ENCODE peak calls at places on chromosomes 2 and 18, in five cellular contexts. One of them, this sample, is unnamed.

GRCh38 chr18:48061781-48062570 is 131.5 kb upstream of the SMAD2 start:
- DNase-seq in kidney epithelial cell: no peak
- DNase-seq in uterus: no peak
- DNase-seq in heart left ventricle: no peak
- DNase-seq in natural killer cell: no peak
- DNase-seq in this sample: no peak

GRCh38 chr18:73462092-73462491 is 594.3 kb upstream of the NETO1 start:
- DNase-seq in kidney epithelial cell: no peak
- DNase-seq in uterus: peak; percentile 18
- DNase-seq in heart left ventricle: peak; percentile 12
- DNase-seq in natural killer cell: no peak
- DNase-seq in this sample: no peak

GRCh38 chr2:100766806-100767205 is 53.1 kb upstream of the NPAS2 start:
- DNase-seq in kidney epithelial cell: no peak
- DNase-seq in uterus: no peak
- DNase-seq in heart left ventricle: no peak
- DNase-seq in natural killer cell: no peak
- DNase-seq in this sample: no peak

GRCh38 chr2:236040600-236041328 is 127.4 kb downstream of the GBX2 start:
- DNase-seq in kidney epithelial cell: no peak
- DNase-seq in uterus: no peak
- DNase-seq in heart left ventricle: no peak
- DNase-seq in natural killer cell: no peak
- DNase-seq in this sample: no peak

GRCh38 chr18:26888259-26888658 is 22.8 kb upstream of the AQP4 start:
- DNase-seq in kidney epithelial cell: no peak
- DNase-seq in uterus: no peak
- DNase-seq in heart left ventricle: no peak
- DNase-seq in natural killer cell: no peak
- DNase-seq in this sample: no peak

GRCh38 chr2:226123307-226123706 is 676.3 kb downstream of the IRS1 start:
- DNase-seq in kidney epithelial cell: no peak
- DNase-seq in uterus: no peak
- DNase-seq in heart left ventricle: no peak
- DNase-seq in natural killer cell: no peak
- DNase-seq in this sample: no peak

GRCh38 chr2:121446647-121447241 is 83.9 kb upstream of the RNU4ATAC start:
- DNase-seq in kidney epithelial cell: no peak
- DNase-seq in uterus: no peak
- DNase-seq in heart left ventricle: no peak
- DNase-seq in natural killer cell: no peak
- DNase-seq in this sample: no peak

GRCh38 chr18:78069784-78070664 is 820.4 kb downstream of the GALR1 start:
- DNase-seq in kidney epithelial cell: no peak
- DNase-seq in uterus: no peak
- DNase-seq in heart left ventricle: no peak
- DNase-seq in natural killer cell: no peak
- DNase-seq in this sample: no peak

GRCh38 chr2:5121677-5122076 is 570.5 kb upstream of the SOX11 start:
- DNase-seq in kidney epithelial cell: no peak
- DNase-seq in uterus: no peak
- DNase-seq in heart left ventricle: no peak
- DNase-seq in natural killer cell: no peak
- DNase-seq in this sample: no peak

GRCh38 chr2:111118455-111119003 is 2.2 kb upstream of the BCL2L11 start:
- DNase-seq in kidney epithelial cell: no peak
- DNase-seq in uterus: no peak
- DNase-seq in heart left ventricle: no peak
- DNase-seq in natural killer cell: peak; percentile 19
- DNase-seq in this sample: no peak

GRCh38 chr2:178836807-178837206 is 29.6 kb upstream of the TTN start:
- DNase-seq in kidney epithelial cell: no peak
- DNase-seq in uterus: no peak
- DNase-seq in heart left ventricle: no peak
- DNase-seq in natural killer cell: no peak
- DNase-seq in this sample: no peak

GRCh38 chr2:214671330-214671850 is 138.1 kb downstream of the BARD1 start:
- DNase-seq in kidney epithelial cell: no peak
- DNase-seq in uterus: no peak
- DNase-seq in heart left ventricle: no peak
- DNase-seq in natural killer cell: no peak
- DNase-seq in this sample: no peak

GRCh38 chr2:40369619-40370397 is 82.1 kb downstream of the SLC8A1 start:
- DNase-seq in kidney epithelial cell: no peak
- DNase-seq in uterus: no peak
- DNase-seq in heart left ventricle: no peak
- DNase-seq in natural killer cell: no peak
- DNase-seq in this sample: no peak

GRCh38 chr2:131151398-131151797 is 46.3 kb downstream of the PLEKHB2 start:
- DNase-seq in kidney epithelial cell: no peak
- DNase-seq in uterus: no peak
- DNase-seq in heart left ventricle: no peak
- DNase-seq in natural killer cell: no peak
- DNase-seq in this sample: no peak

DNA sequence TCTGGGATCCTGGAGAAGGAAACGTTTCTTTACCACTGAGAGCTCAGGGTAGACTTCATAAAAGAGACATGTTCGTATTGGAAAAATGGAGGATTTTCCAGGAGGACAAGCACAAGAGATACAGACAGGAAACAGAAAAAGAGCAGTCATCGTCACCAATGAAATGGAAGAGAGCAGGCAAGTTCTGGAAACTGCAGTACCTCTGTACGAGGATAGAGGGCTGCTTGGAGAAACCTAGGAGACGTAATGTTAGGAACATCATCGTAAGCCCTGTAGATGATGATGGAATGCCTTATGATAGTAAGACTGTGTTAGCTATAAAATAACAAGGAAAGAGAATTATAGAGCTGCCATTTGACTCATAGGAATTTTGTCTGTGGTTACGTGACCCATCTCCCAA is 121.1 kb upstream of the KLHL14 start:
- DNase-seq in kidney epithelial cell: no peak
- DNase-seq in uterus: no peak
- DNase-seq in heart left ventricle: no peak
- DNase-seq in natural killer cell: no peak
- DNase-seq in this sample: no peak
- TF ChIP-seq CTCF in kidney epithelial cell: peak; percentile 19
- TF ChIP-seq CTCF in uterus: no peak
- TF ChIP-seq CTCF in heart left ventricle: no peak
- TF ChIP-seq CTCF in natural killer cell: no peak
- TF ChIP-seq CTCF in this sample: peak; percentile 60

GRCh38 chr2:14288016-14288415 is 344.5 kb upstream of the LRATD1 start:
- DNase-seq in kidney epithelial cell: no peak
- DNase-seq in uterus: no peak
- DNase-seq in heart left ventricle: no peak
- DNase-seq in natural killer cell: no peak
- DNase-seq in this sample: no peak
- TF ChIP-seq CTCF in kidney epithelial cell: no peak
- TF ChIP-seq CTCF in uterus: no peak
- TF ChIP-seq CTCF in heart left ventricle: no peak
- TF ChIP-seq CTCF in natural killer cell: no peak
- TF ChIP-seq CTCF in this sample: no peak

GRCh38 chr18:13831864-13832508 is 8.0 kb downstream of the MC5R start:
- DNase-seq in kidney epithelial cell: no peak
- DNase-seq in uterus: no peak
- DNase-seq in heart left ventricle: no peak
- DNase-seq in natural killer cell: no peak
- DNase-seq in this sample: no peak
- TF ChIP-seq CTCF in kidney epithelial cell: no peak
- TF ChIP-seq CTCF in uterus: no peak
- TF ChIP-seq CTCF in heart left ventricle: no peak
- TF ChIP-seq CTCF in natural killer cell: no peak
- TF ChIP-seq CTCF in this sample: peak; percentile 41

DNA sequence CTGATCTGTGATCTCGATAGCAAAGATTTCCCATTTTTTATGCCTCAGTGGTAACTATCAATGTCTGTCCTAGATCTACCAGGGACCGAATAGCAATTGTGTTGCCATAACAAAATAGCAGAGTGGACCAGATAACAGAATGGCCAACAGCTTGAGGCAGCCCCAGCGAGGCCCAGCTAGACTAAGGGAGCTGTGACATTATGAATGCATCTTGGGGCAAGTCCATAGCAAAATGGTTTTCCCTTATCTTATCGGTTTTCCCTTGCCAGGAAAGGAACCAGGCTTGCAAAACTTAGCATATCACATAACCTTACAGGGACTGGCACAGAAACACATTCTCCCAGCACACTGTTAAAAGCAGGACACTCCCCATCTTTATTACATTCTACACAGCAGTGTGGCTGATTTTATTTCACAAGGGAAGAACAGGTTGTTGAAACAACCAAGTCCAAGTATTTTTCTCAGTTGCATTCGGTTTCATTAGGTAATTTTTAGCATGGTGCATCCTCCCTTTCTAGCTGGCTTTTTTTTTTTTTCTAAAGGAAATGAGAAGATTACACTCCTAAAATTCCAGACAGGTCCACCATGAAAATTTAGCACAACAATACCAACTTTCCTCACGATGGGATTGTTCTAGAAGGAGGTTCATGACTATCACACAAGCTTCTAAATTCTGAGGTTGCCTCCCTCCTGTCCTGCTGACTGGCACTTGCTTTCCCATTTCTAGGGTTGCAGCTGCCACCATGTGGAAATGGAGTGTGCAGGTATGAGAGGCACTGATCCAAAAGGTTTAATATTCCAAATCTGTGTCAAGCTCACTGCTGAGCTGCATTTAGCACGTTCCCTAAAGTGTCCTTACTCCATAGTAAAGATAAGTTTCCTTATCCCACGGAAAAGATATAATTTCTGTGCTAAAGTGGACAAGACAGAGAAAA is 97.0 kb upstream of the SLC35G4 start:
- DNase-seq in kidney epithelial cell: no peak
- DNase-seq in uterus: no peak
- DNase-seq in heart left ventricle: no peak
- DNase-seq in natural killer cell: no peak
- DNase-seq in this sample: no peak
- TF ChIP-seq CTCF in kidney epithelial cell: peak; percentile 50
- TF ChIP-seq CTCF in uterus: no peak
- TF ChIP-seq CTCF in heart left ventricle: no peak
- TF ChIP-seq CTCF in natural killer cell: no peak
- TF ChIP-seq CTCF in this sample: peak; percentile 28

GRCh38 chr2:166147883-166148282 is 20.1 kb upstream of the SCN1A start:
- DNase-seq in kidney epithelial cell: no peak
- DNase-seq in uterus: no peak
- DNase-seq in heart left ventricle: no peak
- DNase-seq in natural killer cell: no peak
- DNase-seq in this sample: no peak
- TF ChIP-seq CTCF in kidney epithelial cell: no peak
- TF ChIP-seq CTCF in uterus: no peak
- TF ChIP-seq CTCF in heart left ventricle: no peak
- TF ChIP-seq CTCF in natural killer cell: no peak
- TF ChIP-seq CTCF in this sample: no peak

GRCh38 chr2:231241755-231242507 is 43.5 kb downstream of the ARMC9 start:
- DNase-seq in kidney epithelial cell: no peak
- DNase-seq in uterus: no peak
- DNase-seq in heart left ventricle: peak; percentile 34
- DNase-seq in natural killer cell: no peak
- DNase-seq in this sample: no peak

GRCh38 chr2:231243883-231244282 is 45.5 kb downstream of the ARMC9 start:
- DNase-seq in kidney epithelial cell: no peak
- DNase-seq in uterus: peak; percentile 55
- DNase-seq in heart left ventricle: no peak
- DNase-seq in natural killer cell: no peak
- DNase-seq in this sample: no peak

GRCh38 chr2:231246171-231246842 is 47.9 kb downstream of the ARMC9 start:
- DNase-seq in kidney epithelial cell: no peak
- DNase-seq in uterus: no peak
- DNase-seq in heart left ventricle: no peak
- DNase-seq in natural killer cell: no peak
- DNase-seq in this sample: no peak

GRCh38 chr2:231244382-231245252 is 46.2 kb downstream of the ARMC9 start:
- DNase-seq in kidney epithelial cell: no peak
- DNase-seq in uterus: no peak
- DNase-seq in heart left ventricle: no peak
- DNase-seq in natural killer cell: no peak
- DNase-seq in this sample: no peak

GRCh38 chr2:231245253-231246094 is 47.0 kb downstream of the ARMC9 start:
- DNase-seq in kidney epithelial cell: no peak
- DNase-seq in uterus: no peak
- DNase-seq in heart left ventricle: no peak
- DNase-seq in natural killer cell: no peak
- DNase-seq in this sample: no peak
- TF ChIP-seq CTCF in kidney epithelial cell: no peak
- TF ChIP-seq CTCF in uterus: no peak
- TF ChIP-seq CTCF in heart left ventricle: no peak
- TF ChIP-seq CTCF in natural killer cell: no peak
- TF ChIP-seq CTCF in this sample: no peak

DNA sequence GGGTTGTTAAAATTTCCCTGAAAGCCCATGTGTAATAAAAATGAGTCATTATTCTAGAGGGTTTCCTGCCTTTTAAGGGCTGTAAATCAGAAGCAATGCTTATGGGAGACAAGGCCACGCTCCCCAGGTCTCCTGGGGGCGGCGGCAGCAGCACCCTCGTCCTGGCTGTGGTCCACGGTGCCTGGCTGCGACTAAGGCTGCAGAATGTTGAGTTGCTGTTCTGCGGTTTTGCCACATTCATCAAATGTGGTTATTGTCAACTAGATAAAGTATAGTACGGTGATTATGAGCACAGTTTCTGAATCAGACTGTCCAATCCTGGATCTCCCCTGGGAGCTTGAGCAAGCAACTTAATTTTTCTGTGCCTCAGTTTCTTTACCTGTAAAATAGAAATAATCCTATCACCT is 11.9 kb upstream of the AGFG1 start:
- DNase-seq in kidney epithelial cell: no peak
- DNase-seq in uterus: no peak
- DNase-seq in heart left ventricle: no peak
- DNase-seq in natural killer cell: peak; percentile 25
- DNase-seq in this sample: no peak
- TF ChIP-seq CTCF in kidney epithelial cell: no peak
- TF ChIP-seq CTCF in uterus: no peak
- TF ChIP-seq CTCF in heart left ventricle: no peak
- TF ChIP-seq CTCF in natural killer cell: no peak
- TF ChIP-seq CTCF in this sample: no peak